ENCODE peak calls at places on chromosomes 4 and X, in ten cellular contexts. B, X, R, L, W, U, J, H, I and N are unnamed samples.

GRCh38 chrX:116873678-116874077 is 410.9 kb upstream of the CT83 start:
- DNase-seq in B (no peak), X (no peak), R (no peak), L (peak; percentile 35), W (peak; percentile 40), U (no peak), J (no peak), H (no peak), I (no peak), N (no peak)

GRCh38 chr4:337932-338758 is 531 bp downstream of the ZNF141 start:
- DNase-seq in B (no peak), X (peak; percentile 41), R (peak; percentile 72), L (no peak), W (peak; percentile 45), U (peak; percentile 58), J (peak; percentile 70), H (no peak), I (peak; percentile 50), N (peak; percentile 90)

GRCh38 chr4:74794341-74794801 is at the start of gene BTC:
- DNase-seq in B (no peak), X (peak; percentile 15), R (peak; percentile 79), L (no peak), W (peak; percentile 5), U (peak; percentile 29), J (peak; percentile 49), H (peak; percentile 24), I (peak; percentile 23), N (no peak)

GRCh38 chrX:55818673-55819375 is 101.3 kb downstream of the RRAGB start:
- DNase-seq in B (no peak), X (no peak), R (no peak), L (no peak), W (no peak), U (no peak), J (no peak), H (no peak), I (no peak), N (no peak)

GRCh38 chr4:95188701-95189401 is 359.9 kb downstream of the UNC5C start:
- DNase-seq in B (no peak), X (no peak), R (no peak), L (no peak), W (no peak), U (no peak), J (no peak), H (no peak), I (no peak), N (no peak)

GRCh38 chr4:112717856-112718255 is 80.9 kb downstream of the LARP7 start:
- DNase-seq in B (no peak), X (no peak), R (no peak), L (no peak), W (no peak), U (no peak), J (no peak), H (no peak), I (no peak), N (no peak)

GRCh38 chr4:3791910-3792542 is 25.8 kb downstream of the ADRA2C start:
- DNase-seq in B (peak; percentile 36), X (no peak), R (peak; percentile 86), L (no peak), W (no peak), U (peak; percentile 98), J (peak; percentile 83), H (peak; percentile 89), I (no peak), N (peak; percentile 89)

GRCh38 chrX:100928660-100929613 is at the start of gene XKRX:
- DNase-seq in B (peak; percentile 20), X (peak; percentile 31), R (peak; percentile 72), L (no peak), W (peak; percentile 10), U (peak; percentile 69), J (peak; percentile 66), H (peak; percentile 62), I (peak; percentile 18), N (no peak)

GRCh38 chr4:53764761-53765490 is 173.6 kb upstream of the LNX1 start:
- DNase-seq in B (no peak), X (no peak), R (no peak), L (no peak), W (no peak), U (no peak), J (no peak), H (no peak), I (no peak), N (no peak)

GRCh38 chr4:16027626-16028025 is 56.2 kb downstream of the PROM1 start:
- DNase-seq in B (no peak), X (no peak), R (no peak), L (no peak), W (peak; percentile 18), U (no peak), J (no peak), H (no peak), I (no peak), N (no peak)

GRCh38 chr4:11702886-11703555 is 274.3 kb upstream of the HS3ST1 start:
- DNase-seq in B (no peak), X (no peak), R (no peak), L (no peak), W (no peak), U (no peak), J (no peak), H (no peak), I (no peak), N (no peak)

GRCh38 chrX:13511557-13512330 is 57.7 kb upstream of the EGFL6 start:
- DNase-seq in B (no peak), X (no peak), R (no peak), L (no peak), W (no peak), U (no peak), J (no peak), H (no peak), I (no peak), N (no peak)

GRCh38 chr4:169313732-169314131 is 43.0 kb upstream of the SH3RF1 start:
- DNase-seq in B (no peak), X (no peak), R (no peak), L (no peak), W (no peak), U (no peak), J (no peak), H (no peak), I (no peak), N (no peak)

GRCh38 chr4:169309326-169309967 is 38.7 kb upstream of the SH3RF1 start:
- DNase-seq in B (no peak), X (no peak), R (no peak), L (no peak), W (no peak), U (no peak), J (no peak), H (no peak), I (no peak), N (no peak)

GRCh38 chr4:169314906-169315305 is 44.1 kb upstream of the SH3RF1 start:
- DNase-seq in B (peak; percentile 79), X (peak; percentile 51), R (peak; percentile 93), L (no peak), W (peak; percentile 77), U (no peak), J (peak; percentile 87), H (no peak), I (peak; percentile 39), N (no peak)

GRCh38 chr4:169312690-169313422 is 42.1 kb upstream of the SH3RF1 start:
- DNase-seq in B (no peak), X (no peak), R (no peak), L (no peak), W (no peak), U (no peak), J (no peak), H (no peak), I (no peak), N (no peak)

GRCh38 chr4:169311643-169312365 is 41.0 kb upstream of the SH3RF1 start:
- DNase-seq in B (no peak), X (no peak), R (no peak), L (no peak), W (peak; percentile 47), U (peak; percentile 8), J (peak; percentile 71), H (peak; percentile 81), I (no peak), N (no peak)
- TF ChIP-seq CTCF in B (peak; percentile 68), X (peak; percentile 58), R (peak; percentile 45), L (peak; percentile 43), W (peak; percentile 57), U (peak; percentile 49), J (peak; percentile 49), H (peak; percentile 65), I (peak; percentile 38), N (peak; percentile 80)

GRCh38 chr4:65033899-65034298 is 624.6 kb upstream of the TECRL start:
- DNase-seq in B (no peak), X (no peak), R (no peak), L (no peak), W (peak; percentile 20), U (no peak), J (no peak), H (no peak), I (no peak), N (no peak)
- TF ChIP-seq CTCF in B (peak; percentile 18), X (no peak), R (no peak), L (no peak), W (peak; percentile 48), U (no peak), J (peak; percentile 51), H (peak; percentile 46), I (no peak), N (peak; percentile 74)

GRCh38 chr4:145723336-145723735 is 43.4 kb downstream of the C4orf51 start:
- DNase-seq in B (no peak), X (no peak), R (no peak), L (no peak), W (no peak), U (no peak), J (no peak), H (no peak), I (no peak), N (no peak)
- TF ChIP-seq CTCF in B (no peak), X (no peak), R (no peak), L (no peak), W (no peak), U (no peak), J (no peak), H (no peak), I (no peak), N (no peak)

GRCh38 chrX:10327651-10328050 is 170.9 kb downstream of the CLCN4 start:
- DNase-seq in B (no peak), X (no peak), R (no peak), L (no peak), W (peak; percentile 7), U (no peak), J (no peak), H (peak; percentile 12), I (no peak), N (no peak)

GRCh38 chrX:10325606-10326005 is 168.8 kb downstream of the CLCN4 start:
- DNase-seq in B (no peak), X (no peak), R (no peak), L (peak; percentile 7), W (peak; percentile 31), U (no peak), J (no peak), H (no peak), I (no peak), N (no peak)

GRCh38 chrX:10329984-10330383 is 173.2 kb downstream of the CLCN4 start:
- DNase-seq in B (no peak), X (no peak), R (no peak), L (no peak), W (no peak), U (no peak), J (no peak), H (no peak), I (no peak), N (no peak)

DNA sequence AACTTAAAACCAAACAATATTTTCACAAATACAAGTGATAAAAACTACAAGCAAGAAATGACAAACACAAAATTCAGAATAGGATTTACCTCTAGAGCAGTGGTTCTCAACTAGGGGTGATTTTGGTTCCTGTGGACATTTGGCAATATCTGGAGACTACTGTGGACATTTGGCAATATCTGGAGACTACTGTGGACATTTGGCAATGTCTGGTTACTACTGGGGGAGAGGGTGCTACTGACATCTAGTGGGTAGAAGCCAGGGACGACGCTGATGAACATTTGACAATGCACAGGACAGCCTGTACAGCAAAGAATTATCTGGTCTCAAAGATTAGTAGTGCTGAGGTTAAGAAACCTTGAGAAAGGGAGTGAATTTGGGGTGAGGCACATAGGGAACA is 169.8 kb downstream of the CLCN4 start:
- DNase-seq in B (no peak), X (no peak), R (no peak), L (peak; percentile 3), W (no peak), U (no peak), J (no peak), H (peak; percentile 7), I (no peak), N (no peak)
- TF ChIP-seq CTCF in B (peak; percentile 49), X (peak; percentile 31), R (no peak), L (peak; percentile 49), W (peak; percentile 13), U (no peak), J (peak; percentile 9), H (peak; percentile 31), I (peak; percentile 10), N (peak; percentile 68)